ENCODE peak calls at places on chromosomes 12 and 14, in seven cellular contexts. M is PC-9, Z is PC-3, O is transverse colon, X is fibroblast of pulmonary artery, T is lung, J is right lobe of liver. G is an unnamed sample.

GRCh38 chr12:20050166-20050565 is 318.2 kb upstream of the PDE3A start:
- DNase-seq in M (no peak), Z (no peak), O (no peak), X (peak; percentile 56), T (no peak), J (no peak), G (no peak)

GRCh38 chr14:95787941-95788340 is 74.0 kb upstream of the TCL1A start:
- DNase-seq in M (no peak), Z (no peak), O (no peak), X (no peak), T (no peak), J (no peak), G (no peak)

GRCh38 chr12:126761420-126761819 is 1505.5 kb upstream of the TMEM132C start:
- DNase-seq in M (no peak), Z (no peak), O (no peak), X (no peak), T (no peak), J (no peak), G (no peak)

GRCh38 chr14:69529563-69529962 is 45.0 kb downstream of the PLEKHD1 start:
- DNase-seq in M (no peak), Z (no peak), O (no peak), X (no peak), T (no peak), J (no peak), G (no peak)

GRCh38 chr14:55927059-55927458 is 191.2 kb upstream of the PELI2 start:
- DNase-seq in M (no peak), Z (no peak), O (peak; percentile 23), X (no peak), T (no peak), J (no peak), G (no peak)

GRCh38 chr14:61113561-61113960 is 132.5 kb downstream of the SLC38A6 start:
- DNase-seq in M (no peak), Z (no peak), O (no peak), X (no peak), T (no peak), J (no peak), G (no peak)

GRCh38 chr14:54568821-54569591 is 2.1 kb downstream of the SAMD4A start:
- DNase-seq in M (no peak), Z (peak; percentile 53), O (peak; percentile 15), X (no peak), T (no peak), J (no peak), G (no peak)

GRCh38 chr12:47740536-47741339 is 15.4 kb upstream of the ENDOU start:
- DNase-seq in M (no peak), Z (no peak), O (peak; percentile 58), X (no peak), T (no peak), J (no peak), G (no peak)

GRCh38 chr12:1500095-1500801 is 94.1 kb downstream of the FBXL14 start:
- DNase-seq in M (peak; percentile 95), Z (peak; percentile 49), O (no peak), X (peak; percentile 69), T (no peak), J (no peak), G (no peak)

GRCh38 chr14:21866479-21866878 is 192.9 kb upstream of the OR4E1 start:
- DNase-seq in M (no peak), Z (no peak), O (no peak), X (peak; percentile 19), T (no peak), J (no peak), G (no peak)

GRCh38 chr14:89504602-89505320 is 87.7 kb upstream of the FOXN3 start:
- DNase-seq in M (no peak), Z (peak; percentile 35), O (no peak), X (peak; percentile 38), T (peak; percentile 32), J (no peak), G (peak; percentile 69)

GRCh38 chr12:117049295-117049694 is 49.9 kb downstream of the TESC start:
- DNase-seq in M (no peak), Z (no peak), O (no peak), X (no peak), T (no peak), J (no peak), G (no peak)

GRCh38 chr12:6273209-6273928 is 37.1 kb upstream of the PLEKHG6 start:
- DNase-seq in M (no peak), Z (no peak), O (no peak), X (no peak), T (no peak), J (peak; percentile 39), G (peak; percentile 64)

GRCh38 chr12:1628671-1629337 is at the start of gene WNT5B:
- DNase-seq in M (no peak), Z (no peak), O (no peak), X (no peak), T (no peak), J (no peak), G (no peak)

GRCh38 chr12:93380480-93381121 is 2.9 kb downstream of the NUDT4 start:
- DNase-seq in M (no peak), Z (peak; percentile 63), O (no peak), X (peak; percentile 67), T (no peak), J (no peak), G (no peak)

GRCh38 chr12:52032431-52032796 is 18.8 kb upstream of the NR4A1 start:
- DNase-seq in M (no peak), Z (peak; percentile 30), O (peak; percentile 74), X (peak; percentile 86), T (peak; percentile 60), J (no peak), G (no peak)

GRCh38 chr12:13376627-13377373 is 180.3 kb downstream of the EMP1 start:
- DNase-seq in M (peak; percentile 61), Z (peak; percentile 81), O (peak; percentile 56), X (no peak), T (no peak), J (no peak), G (no peak)

GRCh38 chr14:24062216-24062980 is 9.0 kb upstream of the CPNE6 start:
- DNase-seq in M (no peak), Z (no peak), O (no peak), X (no peak), T (no peak), J (no peak), G (peak; percentile 50)

GRCh38 chr12:108622425-108622824 is 11.3 kb downstream of the SELPLG start:
- DNase-seq in M (no peak), Z (no peak), O (no peak), X (peak; percentile 91), T (no peak), J (no peak), G (no peak)

GRCh38 chr12:26473291-26473690 is 277.9 kb downstream of the SSPN start:
- DNase-seq in M (no peak), Z (peak; percentile 43), O (no peak), X (no peak), T (no peak), J (no peak), G (no peak)
- TF ChIP-seq CTCF in M (no peak), Z (no peak), O (no peak), X (no peak), T (no peak), J (no peak), G (no peak)

DNA sequence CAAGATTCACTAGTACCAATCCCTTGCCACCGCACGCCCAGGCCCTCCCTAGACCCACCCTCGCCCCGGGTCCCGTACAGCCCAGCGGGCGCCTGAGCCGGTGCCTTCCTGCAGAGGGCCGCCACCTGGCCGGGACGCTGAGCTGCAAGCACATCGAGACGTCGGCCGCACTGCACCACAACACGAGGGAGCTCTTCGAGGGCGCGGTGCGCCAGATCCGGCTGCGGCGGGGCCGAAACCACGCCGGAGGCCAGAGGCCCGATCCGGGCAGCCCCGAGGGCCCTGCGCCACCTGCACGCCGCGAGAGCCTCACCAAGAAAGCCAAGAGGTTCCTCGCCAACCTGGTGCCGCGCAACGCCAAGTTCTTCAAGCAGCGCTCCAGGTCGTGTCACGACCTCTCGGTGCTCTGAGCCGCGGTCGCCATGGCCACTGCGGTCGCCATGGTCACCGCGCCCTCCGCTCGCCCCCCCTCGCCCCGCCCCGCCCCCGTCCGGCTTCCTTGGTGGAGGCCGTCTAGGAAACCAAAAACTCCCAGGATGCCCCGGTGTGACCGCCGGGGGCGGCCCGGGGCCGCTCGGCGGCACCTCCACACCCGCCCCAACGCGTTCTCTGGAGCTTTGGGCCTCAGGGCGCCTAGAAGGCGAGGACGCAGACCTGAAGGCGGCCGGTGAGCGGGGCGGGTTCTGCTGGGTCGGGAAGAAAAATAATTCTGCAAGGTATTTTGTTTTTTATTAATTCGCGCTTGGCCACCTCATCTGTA is 3.7 kb downstream of the REM2 start:
- DNase-seq in M (peak; percentile 66), Z (peak; percentile 74), O (peak; percentile 87), X (peak; percentile 54), T (peak; percentile 84), J (no peak), G (peak; percentile 94)
- TF ChIP-seq CTCF in M (no peak), Z (no peak), O (peak; percentile 15), X (no peak), T (no peak), J (no peak), G (peak; percentile 20)

DNA sequence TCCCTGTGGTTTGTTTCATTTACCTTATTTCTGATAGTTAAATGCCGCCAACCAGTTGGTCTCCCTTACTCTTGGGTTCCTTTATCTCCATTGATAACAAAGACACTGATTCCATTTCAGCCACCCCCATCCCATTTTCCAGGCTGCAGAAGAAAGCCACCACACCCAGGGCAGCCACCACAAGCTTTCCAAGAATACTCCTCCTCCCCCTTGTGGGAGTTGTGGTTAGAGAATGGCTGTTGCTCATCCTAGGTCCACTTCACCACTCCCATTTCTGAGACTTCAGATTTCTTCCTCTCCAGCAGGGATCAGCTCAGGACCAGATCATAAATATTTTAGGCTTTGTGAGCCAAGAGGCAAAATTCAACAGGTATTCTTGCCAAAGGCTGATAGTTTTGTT is 73.9 kb downstream of the ANO4 start:
- DNase-seq in M (no peak), Z (peak; percentile 41), O (no peak), X (peak; percentile 22), T (no peak), J (no peak), G (no peak)
- TF ChIP-seq CTCF in M (no peak), Z (no peak), O (no peak), X (no peak), T (no peak), J (no peak), G (no peak)

GRCh38 chr12:102518871-102519270 is 38.5 kb upstream of the IGF1 start:
- DNase-seq in M (no peak), Z (no peak), O (no peak), X (no peak), T (no peak), J (no peak), G (no peak)

GRCh38 chr12:102527256-102527720 is 46.9 kb upstream of the IGF1 start:
- DNase-seq in M (no peak), Z (no peak), O (no peak), X (peak; percentile 25), T (no peak), J (no peak), G (no peak)

GRCh38 chr12:102521662-102522277 is 41.4 kb upstream of the IGF1 start:
- DNase-seq in M (no peak), Z (no peak), O (no peak), X (no peak), T (no peak), J (no peak), G (no peak)

GRCh38 chr12:102526701-102527100 is 46.3 kb upstream of the IGF1 start:
- DNase-seq in M (no peak), Z (no peak), O (no peak), X (peak; percentile 21), T (no peak), J (no peak), G (no peak)

DNA sequence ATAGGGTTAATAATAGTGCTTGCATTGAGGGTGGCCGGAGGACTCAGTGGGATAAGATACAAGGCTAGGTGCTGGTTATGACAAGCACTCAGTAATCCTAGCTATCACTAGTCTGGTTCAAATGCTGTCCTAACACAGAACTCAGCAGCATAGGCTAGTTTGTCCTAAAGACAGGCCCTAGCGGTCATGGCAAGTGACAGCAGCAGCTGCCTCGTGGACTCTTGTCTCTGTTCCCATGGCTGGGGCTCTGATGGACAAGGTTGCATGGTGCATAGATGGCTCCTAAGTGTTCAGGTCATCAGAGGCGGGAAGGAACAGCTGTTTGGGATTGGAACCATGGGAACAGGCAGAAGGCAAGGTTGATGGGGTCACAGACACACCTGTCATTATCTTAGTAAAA is 42.4 kb upstream of the IGF1 start:
- DNase-seq in M (no peak), Z (no peak), O (no peak), X (no peak), T (no peak), J (no peak), G (no peak)
- TF ChIP-seq CTCF in M (no peak), Z (no peak), O (no peak), X (no peak), T (no peak), J (no peak), G (no peak)

G was measured in spleen.